ENCODE peak calls at places on chromosomes 3 and 15, in four cellular contexts. C, S, O and N are unnamed samples.
A peak's percentile ranks its signal among the peaks of the same experiment; 100 is the strongest.

GRCh38 chr15:101019351-101019750 is 100.2 kb downstream of the LRRK1 start:
- DNase-seq in O (no peak), S (no peak), C (no peak), N (no peak)

GRCh38 chr3:157088133-157088488 is 71.8 kb downstream of the CCNL1 start:
- DNase-seq in C (no peak), O (no peak), S (peak; percentile 40), N (no peak)

GRCh38 chr3:69033470-69033869 is 18.7 kb downstream of the TMF1 start:
- DNase-seq in S (peak; percentile 70), C (no peak), O (no peak), N (no peak)

GRCh38 chr15:98391568-98391967 is 256.8 kb upstream of the IGF1R start:
- DNase-seq in O (no peak), S (no peak), C (no peak), N (no peak)

GRCh38 chr3:28207000-28207733 is 34.3 kb upstream of the CMC1 start:
- DNase-seq in S (no peak), O (no peak), C (no peak), N (no peak)

GRCh38 chr3:127316685-127317084 is 28.8 kb upstream of the PRR20G start:
- DNase-seq in C (no peak), O (no peak), S (no peak), N (no peak)

GRCh38 chr15:42010434-42010833 is 10.4 kb downstream of the PLA2G4E start:
- DNase-seq in O (no peak), C (no peak), S (no peak), N (no peak)

GRCh38 chr15:67225336-67225735 is 29.1 kb downstream of the AAGAB start:
- DNase-seq in C (no peak), S (peak; percentile 72), O (no peak), N (no peak)

GRCh38 chr3:111768571-111769100 is 90.4 kb upstream of the PHLDB2 start:
- DNase-seq in S (peak; percentile 94), C (no peak), O (no peak), N (peak; percentile 79)

GRCh38 chr3:70065666-70066253 is 66.2 kb downstream of the SAMMSON start:
- DNase-seq in O (no peak), S (no peak), C (no peak), N (no peak)

GRCh38 chr3:123410149-123410515 is 38.8 kb downstream of the ADCY5 start:
- DNase-seq in C (no peak), O (no peak), S (no peak), N (no peak)

GRCh38 chr15:94033014-94033682 is 198.2 kb upstream of the MCTP2 start:
- DNase-seq in S (no peak), C (no peak), O (no peak), N (no peak)

GRCh38 chr3:42421818-42422796 is 11.7 kb upstream of the LYZL4 start:
- DNase-seq in O (no peak), S (no peak), C (no peak), N (no peak)

GRCh38 chr15:50247819-50248650 is 17.5 kb downstream of the HDC start:
- DNase-seq in S (no peak), C (no peak), O (no peak), N (no peak)

GRCh38 chr3:87848003-87848402 is 210.8 kb downstream of the CGGBP1 start:
- DNase-seq in C (no peak), S (no peak), O (no peak), N (no peak)

GRCh38 chr15:51089699-51090098 is 5.0 kb downstream of the TNFAIP8L3 start:
- DNase-seq in C (no peak), O (no peak), S (peak; percentile 38), N (no peak)

GRCh38 chr3:196499061-196499460 is 4.5 kb downstream of the RNF168 start:
- DNase-seq in C (no peak), O (no peak), S (peak; percentile 41), N (no peak)